ENCODE peak calls at places on chromosomes 7 and 10, in nine cellular contexts. Q is GM13976, J is ovary, H is AG09309, R is GM20000, O is NB4, T is neural crest cell, N is OCI-LY7, D is H1. I is an unnamed sample.

GRCh38 chr10:63273575-63273974 is 140.4 kb downstream of the NRBF2 start:
- DNase-seq in N (no peak), J (no peak), T (no peak), R (no peak), H (no peak), D (no peak), O (peak), Q (no peak), I (no peak)

GRCh38 chr7:127683776-127684681 is 32.0 kb downstream of the SND1 start:
- DNase-seq in J (no peak), Q (peak), T (no peak), N (peak), D (no peak), H (peak), O (peak), R (peak), I (peak)

GRCh38 chr10:133310399-133310755 is 1.7 kb downstream of the ZNF511 start:
- DNase-seq in O (no peak), R (no peak), J (no peak), D (no peak), N (no peak), H (no peak), Q (no peak), T (no peak), I (no peak)

GRCh38 chr7:149307775-149308501 is 45.9 kb downstream of the ZNF783 start:
- DNase-seq in T (no peak), O (no peak), R (no peak), N (no peak), J (no peak), H (no peak), D (no peak), Q (peak), I (no peak)

GRCh38 chr10:124213471-124213870 is 120.1 kb upstream of the CHST15 start:
- DNase-seq in H (peak), D (no peak), O (no peak), T (no peak), R (no peak), J (no peak), Q (no peak), N (no peak), I (no peak)

GRCh38 chr7:100568936-100569844 is 4.5 kb downstream of the SAP25 start:
- DNase-seq in Q (peak), D (peak), H (no peak), R (peak), J (peak), O (peak), N (peak), T (peak), I (peak)

GRCh38 chr10:45457487-45457886 is 83.5 kb downstream of the ALOX5 start:
- DNase-seq in N (no peak), R (no peak), O (no peak), Q (no peak), J (no peak), D (no peak), T (no peak), H (no peak), I (no peak)

GRCh38 chr10:7365029-7365750 is 45.6 kb downstream of the SFMBT2 start:
- DNase-seq in H (no peak), R (no peak), J (no peak), Q (no peak), N (no peak), D (no peak), O (no peak), T (no peak), I (no peak)

GRCh38 chr10:11163990-11164805 is 146.5 kb downstream of the CELF2 start:
- DNase-seq in J (no peak), T (peak), H (no peak), R (no peak), D (no peak), Q (no peak), N (peak), O (no peak), I (no peak)

GRCh38 chr7:101134399-101134980 is 7.6 kb downstream of the SERPINE1 start:
- DNase-seq in Q (no peak), T (no peak), D (no peak), H (no peak), R (no peak), J (peak), N (no peak), O (peak), I (no peak)

GRCh38 chr7:4659551-4660286 is 22.4 kb upstream of the FOXK1 start:
- DNase-seq in R (no peak), D (no peak), N (peak), T (no peak), J (no peak), H (no peak), O (peak), Q (no peak), I (no peak)

GRCh38 chr10:62046522-62047239 is 145.2 kb downstream of the ARID5B start:
- DNase-seq in Q (no peak), J (peak), H (no peak), D (no peak), T (no peak), R (no peak), O (peak), N (peak), I (no peak)

GRCh38 chr10:11870461-11870780 is 47.3 kb downstream of the PROSER2 start:
- DNase-seq in Q (no peak), T (no peak), D (no peak), H (no peak), J (no peak), R (no peak), N (no peak), O (no peak), I (no peak)

GRCh38 chr7:121624922-121625321 is 228.8 kb upstream of the FAM3C start:
- DNase-seq in R (no peak), H (no peak), T (no peak), N (no peak), O (no peak), Q (no peak), J (no peak), D (no peak), I (no peak)

GRCh38 chr10:63631971-63632370 is 110.8 kb downstream of the REEP3 start:
- DNase-seq in O (no peak), T (no peak), N (no peak), D (no peak), H (no peak), Q (no peak), J (no peak), R (no peak), I (no peak)

GRCh38 chr7:151692721-151693120 is 173.0 kb upstream of the RHEB start:
- DNase-seq in N (no peak), H (no peak), Q (no peak), T (no peak), J (no peak), O (no peak), R (no peak), D (no peak), I (no peak)

GRCh38 chr10:111137012-111137411 is 60.2 kb downstream of the ADRA2A start:
- DNase-seq in Q (no peak), O (no peak), D (peak), T (no peak), R (no peak), H (no peak), J (no peak), N (no peak), I (no peak)

GRCh38 chr10:103731609-103732270 is 123.6 kb downstream of the SH3PXD2A start:
- DNase-seq in Q (no peak), D (no peak), R (no peak), H (no peak), N (no peak), J (no peak), T (no peak), O (no peak), I (no peak)

GRCh38 chr7:28738384-28738783 is 219.7 kb downstream of the TRIL start:
- DNase-seq in H (no peak), J (no peak), Q (no peak), R (no peak), D (no peak), N (no peak), O (no peak), T (no peak), I (no peak)

GRCh38 chr7:25117226-25118047 is 7.6 kb downstream of the CYCS start:
- DNase-seq in R (peak), D (no peak), J (no peak), Q (peak), O (no peak), H (no peak), T (no peak), N (peak), I (peak)

GRCh38 chr7:22150221-22150620 is 204.5 kb upstream of the CDCA7L start:
- DNase-seq in J (no peak), Q (no peak), N (no peak), R (no peak), H (no peak), T (no peak), D (no peak), O (no peak), I (no peak)

GRCh38 chr7:48109848-48110663 is 21.0 kb downstream of the UPP1 start:
- DNase-seq in T (peak), Q (peak), D (peak), O (peak), H (no peak), N (peak), J (peak), R (peak), I (peak)

GRCh38 chr7:13991791-13992620 is 2.5 kb upstream of the ETV1 start:
- DNase-seq in O (no peak), N (no peak), T (no peak), Q (no peak), J (no peak), H (no peak), D (no peak), R (no peak), I (no peak)

GRCh38 chr7:83629117-83629880 is 19.6 kb downstream of the SEMA3E start:
- DNase-seq in T (no peak), N (no peak), Q (no peak), R (no peak), J (no peak), O (no peak), D (no peak), H (no peak), I (no peak)

GRCh38 chr7:25801214-25801613 is 350.8 kb upstream of the NFE2L3 start:
- DNase-seq in O (no peak), D (no peak), T (no peak), H (no peak), J (no peak), Q (no peak), R (no peak), N (no peak), I (no peak)

GRCh38 chr10:16297069-16297468 is 139.7 kb upstream of the PTER start:
- DNase-seq in T (no peak), H (no peak), O (no peak), D (no peak), R (no peak), J (no peak), Q (no peak), N (no peak), I (no peak)

GRCh38 chr10:23095966-23096813 is 811 bp downstream of the MSRB2 start:
- DNase-seq in O (peak), N (peak), H (peak), R (peak), T (no peak), J (peak), Q (peak), D (no peak), I (peak)

GRCh38 chr7:139088268-139088667 is 21.3 kb downstream of the ZC3HAV1 start:
- DNase-seq in J (no peak), T (no peak), D (no peak), H (no peak), R (no peak), N (no peak), O (no peak), Q (no peak), I (no peak)

GRCh38 chr10:45410807-45411606 is 37.0 kb downstream of the ALOX5 start:
- DNase-seq in O (no peak), N (no peak), J (no peak), H (no peak), R (no peak), D (no peak), T (no peak), Q (no peak), I (no peak)

GRCh38 chr7:51127618-51127904 is 189.0 kb downstream of the COBL start:
- DNase-seq in J (no peak), N (no peak), Q (no peak), O (no peak), H (no peak), R (no peak), D (no peak), T (no peak), I (no peak)

GRCh38 chr7:155524018-155524556 is 22.3 kb downstream of the CNPY1 start:
- DNase-seq in N (no peak), J (no peak), T (no peak), H (no peak), Q (no peak), O (peak), D (no peak), R (no peak), I (no peak)

DNA sequence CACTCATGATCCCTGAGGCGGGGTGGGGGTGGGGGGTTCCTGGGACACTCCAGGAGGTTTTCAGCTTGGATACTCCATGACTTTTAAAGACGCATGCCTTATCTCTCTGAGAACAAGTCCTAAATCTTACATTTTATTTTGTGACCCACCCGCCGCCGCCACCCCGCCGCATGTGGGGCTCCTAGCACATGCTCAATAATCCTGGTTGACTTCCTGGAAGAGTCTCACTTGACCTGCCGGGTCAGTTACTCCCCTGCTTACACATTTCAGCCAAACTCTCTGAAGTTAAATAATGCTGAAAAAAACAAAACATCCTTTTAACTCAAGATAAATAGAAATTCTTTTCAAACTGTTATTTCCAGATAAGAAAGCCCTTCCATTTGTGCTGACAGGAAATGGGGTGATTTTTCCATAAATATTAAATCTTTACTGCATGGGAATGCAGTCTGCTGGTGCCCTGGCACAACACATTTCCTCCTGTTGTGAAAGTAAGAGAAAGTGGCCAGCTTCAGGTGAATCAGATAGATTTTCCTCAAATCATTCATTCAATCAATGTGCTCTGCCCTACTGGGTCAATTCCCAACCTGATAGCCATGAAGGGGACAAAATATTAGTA is 123.5 kb downstream of the ABLIM1 start:
- DNase-seq in T (no peak), D (no peak), H (no peak), J (no peak), O (no peak), N (no peak), Q (no peak), R (no peak), I (no peak)
- TF ChIP-seq CTCF in T (no peak), D (no peak), H (no peak), J (no peak), O (no peak), N (no peak), Q (no peak), R (no peak), I (no peak)

DNA sequence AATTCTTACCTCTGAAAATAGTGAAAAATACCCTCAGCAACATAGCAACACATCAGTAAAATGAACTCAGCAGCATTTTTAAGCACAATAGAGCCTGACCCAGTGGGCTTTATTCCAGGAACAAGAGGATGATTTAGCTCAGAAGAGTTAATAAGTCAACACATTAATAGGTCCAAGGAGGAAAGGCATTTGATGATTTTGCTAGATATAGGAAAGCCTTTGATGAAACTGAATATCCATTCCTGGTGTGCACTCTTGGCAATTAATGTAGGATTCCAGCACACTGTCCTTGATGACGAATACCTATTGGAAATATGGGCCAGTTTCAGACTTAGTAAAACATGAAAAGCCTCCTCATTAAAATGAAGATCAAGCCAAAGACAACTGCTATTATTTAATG is 42.5 kb downstream of the RASGEF1A start:
- DNase-seq in D (no peak), H (no peak), O (no peak), T (no peak), J (no peak), Q (no peak), N (no peak), R (no peak), I (no peak)
- TF ChIP-seq CTCF in D (no peak), H (no peak), O (no peak), T (no peak), J (no peak), Q (no peak), N (no peak), R (no peak), I (no peak)

DNA sequence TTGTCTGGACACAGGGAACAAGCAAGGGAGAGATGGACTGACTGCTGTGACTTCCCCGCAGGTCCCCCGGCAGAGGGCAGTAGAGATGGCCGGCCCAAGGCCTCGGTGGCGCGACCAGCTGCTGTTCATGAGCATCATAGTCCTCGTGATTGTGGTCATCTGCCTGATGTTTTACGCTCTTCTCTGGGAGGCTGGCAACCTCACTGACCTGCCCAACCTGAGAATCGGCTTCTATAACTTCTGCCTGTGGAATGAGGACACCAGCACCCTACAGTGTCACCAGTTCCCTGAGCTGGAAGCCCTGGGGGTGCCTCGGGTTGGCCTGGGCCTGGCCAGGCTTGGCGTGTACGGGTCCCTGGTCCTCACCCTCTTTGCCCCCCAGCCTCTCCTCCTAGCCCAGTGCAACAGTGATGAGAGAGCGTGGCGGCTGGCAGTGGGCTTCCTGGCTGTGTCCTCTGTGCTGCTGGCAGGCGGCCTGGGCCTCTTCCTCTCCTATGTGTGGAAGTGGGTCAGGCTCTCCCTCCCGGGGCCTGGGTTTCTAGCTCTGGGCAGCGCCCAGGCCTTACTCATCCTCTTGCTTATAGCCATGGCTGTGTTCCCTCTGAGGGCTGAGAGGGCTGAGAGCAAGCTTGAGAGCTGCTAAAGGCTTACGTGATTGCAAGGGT is 6.0 kb downstream of the CYREN start:
- DNase-seq in Q (peak), O (peak), R (no peak), J (no peak), N (no peak), H (no peak), D (no peak), T (no peak), I (no peak)
- TF ChIP-seq CTCF in Q (no peak), O (no peak), R (no peak), J (no peak), N (no peak), H (no peak), D (no peak), T (no peak), I (no peak)

DNA sequence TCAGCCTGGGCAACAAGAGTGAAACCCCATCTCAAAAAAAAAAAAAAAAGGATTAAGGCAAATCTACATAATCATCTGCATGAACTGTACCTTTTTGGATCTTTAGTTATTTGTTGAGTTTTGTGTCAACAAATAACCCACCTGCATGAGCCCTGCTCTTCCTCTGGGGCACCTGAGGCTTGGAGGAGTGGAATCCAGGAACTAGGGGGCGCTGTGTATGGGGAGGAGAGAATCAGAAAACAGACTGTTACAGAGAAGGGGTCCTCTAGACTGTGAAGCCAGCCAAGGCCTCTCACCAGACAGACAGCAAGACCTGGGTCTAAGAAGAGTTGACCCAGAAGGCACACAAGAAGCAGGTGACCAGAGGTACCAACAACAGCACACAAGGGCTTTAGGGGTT is 682.8 kb upstream of the NRP1 start:
- DNase-seq in D (peak), N (no peak), J (no peak), T (no peak), O (peak), R (no peak), H (no peak), Q (no peak), I (no peak)
- TF ChIP-seq CTCF in D (peak), N (peak), J (no peak), T (peak), O (peak), R (no peak), H (no peak), Q (no peak), I (no peak)

GRCh38 chr7:11341285-11341944 is 367.7 kb downstream of the PHF14 start:
- DNase-seq in N (no peak), T (no peak), Q (no peak), D (no peak), R (no peak), H (no peak), J (peak), O (peak), I (no peak)
- TF ChIP-seq CTCF in N (peak), T (peak), Q (peak), D (peak), R (no peak), H (peak), J (no peak), O (no peak), I (peak)

GRCh38 chr10:99365761-99366160 is 36.6 kb downstream of the CNNM1 start:
- DNase-seq in T (no peak), R (no peak), J (no peak), N (no peak), O (no peak), Q (no peak), H (no peak), D (no peak), I (no peak)

GRCh38 chr10:99365311-99365710 is 36.2 kb downstream of the CNNM1 start:
- DNase-seq in J (no peak), H (no peak), Q (no peak), R (no peak), O (no peak), T (no peak), D (no peak), N (no peak), I (no peak)

GRCh38 chr10:99368646-99369045 is 39.5 kb downstream of the CNNM1 start:
- DNase-seq in T (no peak), R (no peak), H (no peak), J (no peak), O (no peak), D (no peak), Q (no peak), N (no peak), I (no peak)

GRCh38 chr10:99369126-99369525 is 40.0 kb downstream of the CNNM1 start:
- DNase-seq in Q (no peak), H (no peak), D (no peak), T (no peak), O (no peak), N (no peak), R (no peak), J (no peak), I (no peak)

DNA sequence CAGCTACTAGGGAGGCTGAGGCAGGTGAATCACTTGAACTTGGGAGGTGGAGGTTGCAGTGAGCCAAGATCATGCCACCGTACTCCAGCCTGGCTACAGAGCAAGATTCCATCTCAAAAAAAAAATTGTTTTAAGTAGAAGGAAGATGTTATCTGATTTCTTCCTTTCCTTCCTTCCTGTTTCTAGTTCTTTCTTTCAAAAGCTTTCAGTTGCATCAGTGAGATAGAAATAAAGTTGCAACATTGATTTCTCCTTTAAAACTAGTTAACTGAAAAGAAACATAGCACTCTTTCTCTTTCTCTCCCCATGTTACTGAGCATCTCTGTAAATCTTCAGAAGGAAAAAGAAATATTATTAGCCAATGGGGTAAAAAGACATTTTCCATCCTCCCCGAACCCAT is 37.5 kb downstream of the CNNM1 start:
- DNase-seq in D (no peak), J (no peak), N (no peak), Q (no peak), O (no peak), H (no peak), T (no peak), R (no peak), I (no peak)
- TF ChIP-seq CTCF in D (no peak), J (no peak), N (no peak), Q (no peak), O (no peak), H (no peak), T (no peak), R (no peak), I (no peak)